ENCODE peak calls at places on chromosomes 6 and 20, in eight cellular contexts. B, X, K, H, F, J, G and I are unnamed samples.

GRCh38 chr6:27553123-27553904 is 80.4 kb upstream of the ZNF184 start:
- DNase-seq in B (no peak), X (no peak), K (peak; percentile 66), H (no peak), F (peak; percentile 48), J (no peak), G (no peak), I (no peak)

GRCh38 chr6:53124131-53124800 is 24.4 kb downstream of the GCM1 start:
- DNase-seq in B (no peak), X (no peak), K (no peak), H (no peak), F (no peak), J (no peak), G (no peak), I (no peak)

GRCh38 chr6:157239148-157239547 is 84.2 kb downstream of the TMEM242 start:
- DNase-seq in B (no peak), X (no peak), K (no peak), H (no peak), F (no peak), J (no peak), G (no peak), I (no peak)

GRCh38 chr6:327538-328183 is 35.4 kb downstream of the DUSP22 start:
- DNase-seq in B (no peak), X (no peak), K (no peak), H (no peak), F (no peak), J (no peak), G (peak; percentile 46), I (no peak)

GRCh38 chr6:137926207-137926731 is 59.2 kb downstream of the TNFAIP3 start:
- DNase-seq in B (no peak), X (peak; percentile 54), K (no peak), H (no peak), F (no peak), J (peak; percentile 31), G (no peak), I (no peak)

GRCh38 chr20:22004946-22005345 is 299.5 kb downstream of the PAX1 start:
- DNase-seq in B (no peak), X (no peak), K (no peak), H (no peak), F (no peak), J (no peak), G (no peak), I (no peak)

GRCh38 chr6:166515072-166515810 is 71.2 kb downstream of the RAMACL start:
- DNase-seq in B (no peak), X (no peak), K (peak; percentile 37), H (no peak), F (no peak), J (peak; percentile 52), G (no peak), I (no peak)

GRCh38 chr6:54697423-54697822 is 149.1 kb upstream of the FAM83B start:
- DNase-seq in B (no peak), X (no peak), K (no peak), H (no peak), F (no peak), J (no peak), G (no peak), I (no peak)

GRCh38 chr6:37311666-37312473 is 41.9 kb upstream of the RNF8 start:
- DNase-seq in B (no peak), X (no peak), K (no peak), H (no peak), F (no peak), J (no peak), G (no peak), I (no peak)

GRCh38 chr20:3739926-3740599 is 7.6 kb downstream of the HSPA12B start:
- DNase-seq in B (no peak), X (no peak), K (no peak), H (no peak), F (no peak), J (no peak), G (no peak), I (no peak)

GRCh38 chr20:32003325-32003724 is 6.9 kb upstream of the CCM2L start:
- DNase-seq in B (no peak), X (no peak), K (no peak), H (no peak), F (no peak), J (no peak), G (no peak), I (no peak)

GRCh38 chr6:29680904-29681303 is at the start of gene ZFP57:
- DNase-seq in B (no peak), X (no peak), K (no peak), H (no peak), F (no peak), J (no peak), G (no peak), I (no peak)

GRCh38 chr6:35365599-35366596 is 23.5 kb downstream of the PPARD start:
- DNase-seq in B (no peak), X (no peak), K (no peak), H (no peak), F (no peak), J (no peak), G (no peak), I (no peak)

GRCh38 chr6:32252326-32253009 is 28.6 kb upstream of the NOTCH4 start:
- DNase-seq in B (no peak), X (no peak), K (no peak), H (no peak), F (no peak), J (no peak), G (no peak), I (no peak)

GRCh38 chr20:45487231-45487635 is 17.7 kb downstream of the WFDC2 start:
- DNase-seq in B (no peak), X (no peak), K (no peak), H (no peak), F (peak; percentile 28), J (no peak), G (no peak), I (no peak)

GRCh38 chr6:166739655-166740318 is 112.7 kb upstream of the RPS6KA2 start:
- DNase-seq in B (no peak), X (no peak), K (no peak), H (no peak), F (no peak), J (no peak), G (no peak), I (no peak)

GRCh38 chr6:96624957-96625356 is 62.0 kb downstream of the FHL5 start:
- DNase-seq in B (no peak), X (no peak), K (no peak), H (no peak), F (no peak), J (no peak), G (no peak), I (no peak)

GRCh38 chr6:2821554-2821953 is 20.1 kb downstream of the SERPINB1 start:
- DNase-seq in B (no peak), X (no peak), K (no peak), H (no peak), F (no peak), J (no peak), G (no peak), I (no peak)

GRCh38 chr20:51494241-51495110 is 48.0 kb downstream of the NFATC2 start:
- DNase-seq in B (no peak), X (no peak), K (no peak), H (no peak), F (no peak), J (no peak), G (no peak), I (no peak)

GRCh38 chr6:99353126-99353525 is 3.7 kb upstream of the FAXC start:
- DNase-seq in B (no peak), X (no peak), K (no peak), H (no peak), F (peak; percentile 34), J (no peak), G (no peak), I (no peak)

GRCh38 chr6:36249536-36249935 is 20.3 kb upstream of the PNPLA1 start:
- DNase-seq in B (no peak), X (no peak), K (no peak), H (no peak), F (no peak), J (no peak), G (no peak), I (no peak)

GRCh38 chr6:139344186-139344963 is 30.1 kb downstream of the CITED2 start:
- DNase-seq in B (no peak), X (no peak), K (no peak), H (no peak), F (no peak), J (no peak), G (no peak), I (no peak)

GRCh38 chr6:82872092-82872635 is 193.5 kb downstream of the UBE3D start:
- DNase-seq in B (no peak), X (no peak), K (no peak), H (no peak), F (no peak), J (no peak), G (no peak), I (no peak)

GRCh38 chr20:14622796-14623195 is 285.4 kb upstream of the FLRT3 start:
- DNase-seq in B (no peak), X (no peak), K (no peak), H (no peak), F (no peak), J (no peak), G (no peak), I (no peak)

GRCh38 chr20:49344975-49345374 is 67.1 kb upstream of the ZNFX1 start:
- DNase-seq in B (no peak), X (peak; percentile 16), K (peak; percentile 11), H (peak; percentile 78), F (no peak), J (peak; percentile 67), G (peak; percentile 67), I (no peak)

GRCh38 chr6:120608826-120609225 is 725.5 kb downstream of the TBC1D32 start:
- DNase-seq in B (no peak), X (no peak), K (no peak), H (no peak), F (no peak), J (no peak), G (no peak), I (no peak)

GRCh38 chr6:2771021-2771558 is 5.9 kb downstream of the WRNIP1 start:
- DNase-seq in B (no peak), X (no peak), K (no peak), H (no peak), F (no peak), J (no peak), G (no peak), I (no peak)

GRCh38 chr6:22467645-22468044 is 101.7 kb upstream of the HDGFL1 start:
- DNase-seq in B (peak; percentile 14), X (no peak), K (no peak), H (no peak), F (no peak), J (no peak), G (no peak), I (no peak)

GRCh38 chr6:15495375-15495901 is 167.4 kb downstream of the DTNBP1 start:
- DNase-seq in B (no peak), X (no peak), K (no peak), H (no peak), F (no peak), J (peak; percentile 79), G (peak; percentile 82), I (no peak)

GRCh38 chr6:2576499-2576898 is 174.2 kb downstream of the MYLK4 start:
- DNase-seq in B (no peak), X (no peak), K (no peak), H (no peak), F (peak; percentile 50), J (no peak), G (no peak), I (no peak)